ENCODE peak calls at places on chromosomes 3 and 15, in six cellular contexts. K is fibroblast of the aortic adventitia, U is psoas muscle, Y is brain microvascular endothelial cell, M is adipocyte, C is AG04450. V is an unnamed sample.

GRCh38 chr3:190696777-190697501 is 165.6 kb downstream of the GMNC start:
- DNase-seq in K (peak; percentile 71), U (no peak), Y (no peak), M (peak; percentile 86), C (no peak), V (no peak)

GRCh38 chr3:330494-331115 is 134.0 kb downstream of the CHL1 start:
- DNase-seq in K (no peak), U (no peak), Y (no peak), M (no peak), C (no peak), V (no peak)

GRCh38 chr3:195154793-195155535 is 116.0 kb downstream of the XXYLT1 start:
- DNase-seq in K (peak; percentile 99), U (peak; percentile 82), Y (peak; percentile 94), M (peak; percentile 91), C (peak; percentile 88), V (peak; percentile 91)

GRCh38 chr15:34329006-34329405 is 8.6 kb downstream of the SLC12A6 start:
- DNase-seq in K (no peak), U (no peak), Y (no peak), M (no peak), C (no peak), V (no peak)

GRCh38 chr3:196523841-196524240 is 8.7 kb upstream of the SMCO1 start:
- DNase-seq in K (no peak), U (no peak), Y (no peak), M (no peak), C (no peak), V (no peak)

GRCh38 chr3:171347017-171347979 is 112.9 kb downstream of the TNIK start:
- DNase-seq in K (peak; percentile 68), U (no peak), Y (peak; percentile 29), M (peak; percentile 39), C (no peak), V (no peak)

GRCh38 chr15:27589260-27589659 is 509.9 kb downstream of the OCA2 start:
- DNase-seq in K (no peak), U (no peak), Y (no peak), M (no peak), C (no peak), V (no peak)

GRCh38 chr15:65049418-65049840 is 4.2 kb downstream of the SLC51B start:
- DNase-seq in K (peak; percentile 86), U (peak; percentile 86), Y (peak; percentile 93), M (peak; percentile 97), C (no peak), V (peak; percentile 78)

GRCh38 chr3:177199206-177199765 is 2.0 kb upstream of the TBL1XR1 start:
- DNase-seq in K (no peak), U (no peak), Y (no peak), M (no peak), C (no peak), V (no peak)

GRCh38 chr3:175150812-175151411 is 291.8 kb downstream of the NAALADL2 start:
- DNase-seq in K (no peak), U (no peak), Y (no peak), M (no peak), C (no peak), V (no peak)

GRCh38 chr3:174325834-174326705 is 533.1 kb upstream of the NAALADL2 start:
- DNase-seq in K (peak; percentile 72), U (no peak), Y (no peak), M (peak; percentile 83), C (no peak), V (peak; percentile 51)

GRCh38 chr3:62293051-62293780 is 80.1 kb downstream of the FEZF2 start:
- DNase-seq in K (no peak), U (no peak), Y (no peak), M (no peak), C (no peak), V (no peak)

GRCh38 chr15:89654311-89654761 is 931 bp downstream of the KIF7 start:
- DNase-seq in K (peak; percentile 70), U (no peak), Y (no peak), M (peak; percentile 41), C (no peak), V (no peak)

GRCh38 chr15:63043391-63044076 is 987 bp downstream of the TPM1 start:
- DNase-seq in K (no peak), U (peak; percentile 41), Y (no peak), M (peak; percentile 54), C (no peak), V (no peak)

GRCh38 chr3:179713643-179714090 is 60.8 kb downstream of the USP13 start:
- DNase-seq in K (no peak), U (no peak), Y (peak; percentile 86), M (peak; percentile 50), C (peak; percentile 77), V (peak; percentile 57)

GRCh38 chr15:68488966-68489365 is 57.0 kb upstream of the ITGA11 start:
- DNase-seq in K (no peak), U (no peak), Y (no peak), M (no peak), C (no peak), V (no peak)

GRCh38 chr3:12807066-12807465 is 10.6 kb downstream of the CAND2 start:
- DNase-seq in K (no peak), U (no peak), Y (no peak), M (no peak), C (no peak), V (no peak)
- H3K4me3 ChIP-seq in K (no peak overlapping the region), U (no peak overlapping the region), Y (no peak overlapping the region), M (no peak overlapping the region), C (no peak overlapping the region), V (no peak overlapping the region)

GRCh38 chr3:109330405-109330804 is 6.9 kb downstream of the DPPA4 start:
- DNase-seq in K (no peak), U (no peak), Y (no peak), M (no peak), C (no peak), V (no peak)
- H3K4me3 ChIP-seq in K (no peak overlapping the region), U (no peak overlapping the region), Y (no peak overlapping the region), M (no peak overlapping the region), C (no peak overlapping the region), V (no peak overlapping the region)

GRCh38 chr3:120349819-120350125 is 618 bp upstream of the LRRC58 start:
- DNase-seq in K (no peak), U (no peak), Y (no peak), M (no peak), C (no peak), V (no peak)

GRCh38 chr3:120348981-120349818 is at the start of gene LRRC58:
- DNase-seq in K (peak; percentile 90), U (peak; percentile 95), Y (peak; percentile 80), M (peak; percentile 99), C (peak; percentile 74), V (peak; percentile 80)

GRCh38 chr3:120348065-120348980 is 831 bp downstream of the LRRC58 start:
- DNase-seq in K (peak; percentile 35), U (no peak), Y (no peak), M (peak; percentile 65), C (no peak), V (no peak)

GRCh38 chr3:120352017-120352416 is 2.9 kb upstream of the LRRC58 start:
- DNase-seq in K (no peak), U (no peak), Y (no peak), M (no peak), C (no peak), V (no peak)

GRCh38 chr3:120350431-120350941 is 1.3 kb upstream of the LRRC58 start:
- DNase-seq in K (peak; percentile 78), U (no peak), Y (no peak), M (peak; percentile 78), C (peak; percentile 54), V (peak; percentile 53)
- H3K4me3 ChIP-seq in K (peak overlapping the region; percentile 37), U (peak overlapping the region; percentile 89), Y (no peak overlapping the region), M (peak overlapping the region; percentile 83), C (no peak overlapping the region), V (no peak overlapping the region)

GRCh38 chr3:49553320-49553689 is 972 bp upstream of the BSN start:
- DNase-seq in K (peak; percentile 47), U (no peak), Y (no peak), M (peak; percentile 20), C (no peak), V (peak; percentile 28)

GRCh38 chr3:49556500-49557275 is 2.4 kb downstream of the BSN start:
- DNase-seq in K (no peak), U (no peak), Y (no peak), M (no peak), C (no peak), V (no peak)

GRCh38 chr3:49553690-49554634 is at the start of gene BSN:
- DNase-seq in K (peak; percentile 87), U (peak; percentile 92), Y (peak; percentile 71), M (peak; percentile 96), C (peak; percentile 73), V (peak; percentile 59)

GRCh38 chr3:49552087-49552486 is 2.2 kb upstream of the BSN start:
- DNase-seq in K (no peak), U (no peak), Y (no peak), M (no peak), C (no peak), V (no peak)

GRCh38 chr3:49554639-49555265 is 475 bp downstream of the BSN start:
- DNase-seq in K (peak; percentile 20), U (peak; percentile 62), Y (no peak), M (peak; percentile 76), C (no peak), V (no peak)
- H3K4me3 ChIP-seq in K (peak overlapping the region; percentile 83), U (peak overlapping the region; percentile 94), Y (peak overlapping the region; percentile 36), M (peak overlapping the region; percentile 70), C (peak overlapping the region; percentile 80), V (peak overlapping the region; percentile 41)

DNA sequence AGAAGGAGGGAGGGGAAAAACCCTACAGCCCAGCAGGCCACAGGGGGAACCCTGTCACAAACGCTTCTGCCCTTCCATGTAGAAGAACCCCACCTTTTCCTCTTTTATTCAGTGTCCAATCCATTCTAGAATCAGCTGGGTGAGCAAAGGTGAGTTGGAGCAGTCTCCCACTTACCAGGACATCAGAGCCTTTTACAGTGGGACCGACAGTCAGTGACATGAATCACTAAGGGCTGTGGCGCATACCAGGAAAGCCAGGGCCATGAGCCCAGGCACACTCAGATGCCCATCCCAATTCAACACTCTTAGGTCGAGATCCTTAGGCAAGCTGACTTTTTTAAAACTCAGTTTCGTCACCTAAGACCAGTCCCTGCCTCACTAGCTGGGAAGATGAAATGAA is 146.1 kb downstream of the AQP9 start:
- DNase-seq in K (no peak), U (no peak), Y (no peak), M (no peak), C (no peak), V (no peak)
- H3K4me3 ChIP-seq in K (no peak overlapping the region), U (no peak overlapping the region), Y (no peak overlapping the region), M (no peak overlapping the region), C (no peak overlapping the region), V (no peak overlapping the region)